ENCODE peak calls at places on chromosomes 4 and X, in nine cellular contexts. N is left ventricle myocardium inferior; R is Peyer's patch; G is body of pancreas; C is mucosa of descending colon; H is hepatocyte; B is CD4-positive, alpha-beta memory T cell; Q is thoracic aorta; P is neuronal stem cell. J is an unnamed sample. For H3K9me3, H3K36me3 and H3K4me1, the result is how much of the 10 kb centered on the place peaks cover.

GRCh38 chr4:85445058-85445639 is 29.8 kb upstream of the ARHGAP24 start:
- DNase-seq in C (no peak), G (no peak), B (no peak), P (no peak), H (no peak), N (no peak), R (no peak), Q (no peak), J (no peak)

GRCh38 chrX:15343075-15343476 is 7.8 kb upstream of the PIGA start:
- DNase-seq in Q (no peak), P (no peak), N (no peak), B (no peak), G (no peak), C (no peak), H (peak), R (no peak), J (peak)

GRCh38 chr4:145186719-145187118 is 6.3 kb upstream of the OTUD4 start:
- DNase-seq in B (no peak), C (no peak), P (no peak), Q (no peak), G (no peak), H (no peak), N (no peak), R (no peak), J (no peak)

GRCh38 chr4:185868983-185869938 is 57.3 kb upstream of the SORBS2 start:
- DNase-seq in Q (no peak), B (no peak), N (no peak), R (no peak), H (no peak), C (no peak), P (no peak), G (no peak), J (no peak)

GRCh38 chrX:34578237-34578636 is 78.8 kb downstream of the TMEM47 start:
- DNase-seq in H (peak), P (peak), G (no peak), C (peak), N (no peak), B (no peak), Q (no peak), R (no peak), J (peak)

GRCh38 chrX:151694661-151695582 is at the start of gene PRRG3:
- DNase-seq in R (no peak), P (no peak), C (no peak), H (peak), N (no peak), B (no peak), Q (no peak), G (no peak), J (no peak)

GRCh38 chr4:20203508-20203907 is 48.2 kb upstream of the SLIT2 start:
- DNase-seq in B (no peak), G (no peak), R (no peak), C (no peak), Q (no peak), N (no peak), P (no peak), H (no peak), J (no peak)

GRCh38 chr4:128565565-128566186 is 243.8 kb upstream of the JADE1 start:
- DNase-seq in B (no peak), N (peak), G (peak), Q (no peak), R (no peak), P (peak), H (peak), C (peak), J (peak)

GRCh38 chr4:163110442-163110841 is 56.2 kb downstream of the NAF1 start:
- DNase-seq in B (no peak), N (no peak), C (no peak), Q (no peak), R (no peak), H (no peak), P (no peak), G (no peak), J (no peak)

GRCh38 chr4:22625301-22625700 is 67.4 kb upstream of the GBA3 start:
- DNase-seq in R (no peak), P (peak), Q (no peak), N (no peak), C (no peak), H (no peak), G (no peak), B (no peak), J (no peak)

GRCh38 chr4:158055668-158056067 is 117.2 kb downstream of the GASK1B start:
- DNase-seq in B (no peak), G (no peak), Q (no peak), H (no peak), R (no peak), N (no peak), P (no peak), C (no peak), J (no peak)

GRCh38 chr4:102723511-102723910 is 37.3 kb downstream of the MANBA start:
- DNase-seq in B (no peak), H (no peak), G (no peak), C (no peak), R (no peak), Q (no peak), P (no peak), N (no peak), J (no peak)

GRCh38 chr4:112862318-112862674 is 187.2 kb upstream of the ANK2 start:
- DNase-seq in P (no peak), C (no peak), G (no peak), B (no peak), N (no peak), R (no peak), H (no peak), Q (no peak), J (no peak)
- H3K9me3 ChIP-seq in P (under half), C (under half), G (under half), B (under half), N (under half), R (under half), H (under half), Q (under half), J (under half)

GRCh38 chr4:41268721-41269517 is 12.2 kb downstream of the UCHL1 start:
- DNase-seq in Q (no peak), B (no peak), P (no peak), G (no peak), R (no peak), N (no peak), C (no peak), H (no peak), J (no peak)
- H3K36me3 ChIP-seq in Q (under half), B (under half), P (under half), G (under half), R (under half), N (under half), C (under half), H (under half), J (under half)

GRCh38 chr4:182483685-182484084 is 240.5 kb downstream of the TENM3 start:
- DNase-seq in P (no peak), H (no peak), N (no peak), C (no peak), G (no peak), B (no peak), Q (no peak), R (no peak), J (no peak)
- H3K4me1 ChIP-seq in P (under half), H (under half), N (under half), C (under half), G (under half), B (under half), Q (under half), R (under half), J (under half)

GRCh38 chr4:173374588-173374987 is 3.8 kb downstream of the SAP30 start:
- DNase-seq in R (no peak), C (no peak), B (no peak), G (no peak), H (no peak), N (no peak), P (no peak), Q (no peak), J (no peak)

GRCh38 chr4:173382349-173382748 is 11.6 kb downstream of the SAP30 start:
- DNase-seq in R (no peak), H (no peak), G (no peak), Q (no peak), P (no peak), N (no peak), B (no peak), C (no peak), J (no peak)

GRCh38 chr4:173380987-173381386 is 10.2 kb downstream of the SAP30 start:
- DNase-seq in C (no peak), H (no peak), G (no peak), N (no peak), P (no peak), B (no peak), Q (no peak), R (no peak), J (no peak)

GRCh38 chr4:173381610-173382009 is 10.9 kb downstream of the SAP30 start:
- DNase-seq in N (no peak), P (no peak), H (no peak), Q (no peak), B (no peak), G (no peak), R (no peak), C (no peak), J (no peak)

DNA sequence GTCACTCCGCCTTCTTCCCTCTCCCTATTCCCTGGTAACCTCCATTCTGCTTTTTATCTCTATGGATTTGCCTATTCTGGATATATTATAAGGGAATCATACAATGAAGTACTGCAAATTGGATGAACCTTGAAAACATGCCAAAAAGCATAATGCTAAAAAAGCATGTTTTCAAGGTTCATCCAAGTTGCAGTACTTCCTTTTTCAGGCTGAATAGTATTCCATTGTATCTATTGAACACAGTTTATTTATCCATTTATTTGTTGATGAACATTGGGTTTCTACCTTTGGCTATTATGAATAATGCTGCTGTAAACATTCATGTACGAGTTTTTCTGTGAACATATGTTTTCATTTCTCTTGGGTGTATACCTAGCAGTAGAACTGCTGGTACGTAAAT is 9.2 kb downstream of the SAP30 start:
- DNase-seq in G (no peak), R (no peak), P (no peak), Q (no peak), N (no peak), H (no peak), B (no peak), C (no peak), J (no peak)
- H3K9me3 ChIP-seq in G (under half), R (under half), P (under half), Q (under half), N (under half), H (under half), B (under half), C (under half), J (under half)

GRCh38 chr4:55439023-55439422 is 43.3 kb downstream of the TMEM165 start:
- DNase-seq in B (no peak), G (no peak), H (no peak), N (no peak), C (no peak), Q (no peak), P (no peak), R (no peak), J (peak)

GRCh38 chr4:55445921-55446577 is 50.3 kb downstream of the TMEM165 start:
- DNase-seq in G (no peak), R (no peak), H (no peak), Q (no peak), P (no peak), C (no peak), N (no peak), B (no peak), J (no peak)

GRCh38 chr4:55444822-55445221 is 49.1 kb downstream of the TMEM165 start:
- DNase-seq in P (no peak), Q (no peak), N (no peak), B (no peak), H (no peak), C (peak), G (no peak), R (no peak), J (peak)

GRCh38 chr4:55440786-55441185 is 45.0 kb downstream of the TMEM165 start:
- DNase-seq in Q (no peak), R (no peak), B (no peak), H (no peak), C (no peak), P (no peak), G (no peak), N (no peak), J (no peak)

GRCh38 chr4:55442541-55442940 is 46.8 kb downstream of the TMEM165 start:
- DNase-seq in Q (no peak), H (no peak), P (no peak), R (no peak), G (no peak), N (no peak), C (no peak), B (no peak), J (no peak)
- H3K36me3 ChIP-seq in Q (under half), H (under half), P (under half), R (under half), G (under half), N (half or more), C (under half), B (under half), J (under half)

DNA sequence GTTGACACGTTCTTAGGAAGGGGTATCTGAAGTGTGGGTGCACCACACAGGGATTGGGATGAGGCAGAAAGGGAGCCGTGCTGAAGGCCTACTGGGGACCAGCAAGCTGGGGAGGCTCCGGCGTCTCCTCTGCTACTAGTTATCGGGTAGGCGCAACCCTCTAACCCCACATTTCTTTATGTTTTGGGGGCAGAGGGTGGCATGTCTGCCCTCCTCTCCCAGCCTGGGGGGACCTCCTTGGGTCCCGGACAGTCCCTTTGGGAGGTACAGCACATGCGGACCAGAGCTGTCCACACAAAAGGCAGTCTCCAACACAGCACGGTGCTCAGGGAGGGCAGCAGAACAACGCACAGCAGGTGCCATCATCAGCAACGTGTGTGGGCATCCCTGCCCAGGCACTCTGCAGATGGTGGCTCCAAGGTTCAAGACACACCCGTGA is 33.2 kb downstream of the WDR1 start:
- DNase-seq in N (peak), P (no peak), B (no peak), H (no peak), Q (no peak), C (no peak), R (no peak), G (peak), J (no peak)
- H3K4me1 ChIP-seq in N (half or more), P (under half), B (under half), H (under half), Q (under half), C (under half), R (under half), G (under half), J (under half)

DNA sequence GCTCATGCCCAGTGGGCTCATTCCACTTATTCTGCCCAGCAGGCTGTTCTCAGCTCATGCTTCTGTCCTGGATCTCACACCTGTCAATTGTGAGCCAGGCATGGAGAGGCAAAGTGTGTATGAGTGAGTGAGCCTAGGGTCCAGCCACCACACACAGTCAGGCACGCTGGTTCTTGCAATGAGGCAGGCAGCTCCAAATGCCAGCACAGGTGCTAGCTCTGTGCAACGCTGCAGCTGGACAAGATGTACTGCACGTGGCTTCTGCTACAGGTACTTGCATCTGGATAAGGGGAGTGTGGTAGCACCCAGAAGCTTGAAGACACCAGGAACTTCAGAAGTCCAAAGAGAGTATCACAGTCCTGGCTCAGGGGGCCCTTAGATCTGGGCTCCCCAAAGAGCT is 1249.4 kb upstream of the IGFBP7 start:
- DNase-seq in H (no peak), C (no peak), Q (no peak), N (no peak), B (no peak), R (no peak), P (no peak), G (no peak), J (no peak)
- H3K9me3 ChIP-seq in H (under half), C (under half), Q (under half), N (under half), B (under half), R (under half), P (under half), G (under half), J (under half)

GRCh38 chr4:964346-965025 is 8.9 kb downstream of the DGKQ start:
- DNase-seq in P (no peak), N (no peak), H (no peak), R (no peak), G (no peak), B (no peak), C (no peak), Q (no peak), J (no peak)
- H3K36me3 ChIP-seq in P (under half), N (under half), H (under half), R (under half), G (under half), B (under half), C (under half), Q (under half), J (under half)

J was measured in small intestine.